ENCODE peak calls at places on chromosomes 3 and 15, in four cellular contexts. Z is testis, R is right cardiac atrium, B is fibroblast of lung. C is an unnamed sample.

GRCh38 chr15:54374184-54374947 is 396.1 kb downstream of the UNC13C start:
- DNase-seq in Z (no peak), R (no peak), B (no peak), C (no peak)

GRCh38 chr3:50370594-50370993 is 11.3 kb upstream of the TMEM115 start:
- DNase-seq in Z (no peak), R (no peak), B (no peak), C (no peak)

GRCh38 chr15:48718646-48719045 is 73.1 kb upstream of the FBN1 start:
- DNase-seq in Z (no peak), R (peak; percentile 30), B (peak; percentile 53), C (no peak)

GRCh38 chr3:129507181-129507831 is 21.1 kb upstream of the RHO start:
- DNase-seq in Z (no peak), R (no peak), B (no peak), C (no peak)

GRCh38 chr3:127543441-127543840 is 47.1 kb downstream of the TPRA1 start:
- DNase-seq in Z (no peak), R (no peak), B (no peak), C (no peak)

GRCh38 chr15:33994005-33994615 is 25.8 kb downstream of the CHRM5 start:
- DNase-seq in Z (no peak), R (no peak), B (peak; percentile 40), C (no peak)

GRCh38 chr15:61327019-61327631 is 98.0 kb upstream of the RORA start:
- DNase-seq in Z (peak; percentile 51), R (no peak), B (no peak), C (no peak)

GRCh38 chr3:23219117-23219516 is 16.0 kb downstream of the UBE2E2 start:
- DNase-seq in Z (no peak), R (no peak), B (peak; percentile 59), C (no peak)

GRCh38 chr3:196339044-196339443 is 856 bp upstream of the TM4SF19 start:
- DNase-seq in Z (no peak), R (no peak), B (no peak), C (no peak)

GRCh38 chr15:72229076-72229946 is 1.7 kb downstream of the PKM start:
- DNase-seq in Z (no peak), R (no peak), B (peak; percentile 54), C (peak; percentile 28)

GRCh38 chr15:80776420-80777045 is 2.6 kb upstream of the CEMIP start:
- DNase-seq in Z (peak; percentile 87), R (peak; percentile 58), B (peak; percentile 67), C (peak; percentile 20)

GRCh38 chr3:57718118-57718517 is 25.2 kb upstream of the DENND6A start:
- DNase-seq in Z (no peak), R (no peak), B (no peak), C (no peak)

GRCh38 chr15:84079885-84080777 is 155.4 kb upstream of the GOLGA6L4 start:
- DNase-seq in Z (peak; percentile 85), R (peak; percentile 18), B (peak; percentile 36), C (peak; percentile 76)

GRCh38 chr3:33144433-33144832 is 30.6 kb downstream of the CRTAP start:
- DNase-seq in Z (peak; percentile 48), R (no peak), B (no peak), C (peak; percentile 51)

GRCh38 chr3:94928921-94929320 is 866.1 kb downstream of the NSUN3 start:
- DNase-seq in Z (no peak), R (no peak), B (peak; percentile 74), C (no peak)

GRCh38 chr3:186483611-186484340 is 60.4 kb downstream of the CRYGS start:
- DNase-seq in Z (no peak), R (no peak), B (peak; percentile 63), C (no peak)

GRCh38 chr15:31448635-31448979 is 122.0 kb downstream of the KLF13 start:
- DNase-seq in Z (no peak), R (no peak), B (no peak), C (no peak)

GRCh38 chr3:69649120-69649519 is 90.1 kb upstream of the MITF start:
- DNase-seq in Z (no peak), R (no peak), B (peak; percentile 76), C (no peak)

GRCh38 chr3:86388848-86389247 is 602.1 kb downstream of the VGLL3 start:
- DNase-seq in Z (no peak), R (no peak), B (no peak), C (no peak)

GRCh38 chr3:123799544-123800351 is 84.4 kb downstream of the MYLK start:
- DNase-seq in Z (no peak), R (peak; percentile 53), B (peak; percentile 87), C (no peak)

GRCh38 chr15:39215006-39215405 is 365.9 kb upstream of the THBS1 start:
- DNase-seq in Z (no peak), R (no peak), B (no peak), C (no peak)

GRCh38 chr15:101048191-101049011 is 129.2 kb downstream of the LRRK1 start:
- DNase-seq in Z (peak; percentile 10), R (no peak), B (no peak), C (no peak)

GRCh38 chr15:101175396-101175795 is 76.5 kb downstream of the CHSY1 start:
- DNase-seq in Z (no peak), R (no peak), B (no peak), C (no peak)

GRCh38 chr3:72165337-72165736 is 380.4 kb upstream of the PROK2 start:
- DNase-seq in Z (no peak), R (no peak), B (peak; percentile 65), C (no peak)

GRCh38 chr3:25283596-25283995 is 144.5 kb upstream of the RARB start:
- DNase-seq in Z (no peak), R (no peak), B (no peak), C (no peak)
- H3K4me1 ChIP-seq in Z (no peaks in the 10 kb centered on the region), R (no peaks in the 10 kb centered on the region), B (no peaks in the 10 kb centered on the region), C (no peaks in the 10 kb centered on the region)

GRCh38 chr3:145776782-145777408 is 384.1 kb downstream of the PLOD2 start:
- DNase-seq in Z (peak; percentile 78), R (peak; percentile 15), B (peak; percentile 50), C (no peak)
- H3K4me3 ChIP-seq in Z (no peak overlapping the region), R (no peak overlapping the region), B (no peak overlapping the region), C (no peak overlapping the region)

GRCh38 chr3:29186131-29186599 is 94.7 kb upstream of the RBMS3 start:
- DNase-seq in Z (no peak), R (no peak), B (peak; percentile 99), C (no peak)
- H3K4me1 ChIP-seq in Z (no peaks in the 10 kb centered on the region), R (no peaks in the 10 kb centered on the region), B (peaks cover 24% of the 10 kb centered on the region), C (no peaks in the 10 kb centered on the region)

GRCh38 chr3:138598534-138598933 is 4.5 kb upstream of the CEP70 start:
- DNase-seq in Z (no peak), R (no peak), B (no peak), C (no peak)

GRCh38 chr3:138594150-138594934 is at the start of gene CEP70:
- DNase-seq in Z (peak; percentile 94), R (peak; percentile 95), B (peak; percentile 94), C (peak; percentile 89)

GRCh38 chr3:138591392-138591791 is 2.7 kb downstream of the CEP70 start:
- DNase-seq in Z (no peak), R (no peak), B (no peak), C (no peak)

GRCh38 chr3:138593488-138594149 is 441 bp downstream of the CEP70 start:
- DNase-seq in Z (no peak), R (no peak), B (no peak), C (no peak)

DNA sequence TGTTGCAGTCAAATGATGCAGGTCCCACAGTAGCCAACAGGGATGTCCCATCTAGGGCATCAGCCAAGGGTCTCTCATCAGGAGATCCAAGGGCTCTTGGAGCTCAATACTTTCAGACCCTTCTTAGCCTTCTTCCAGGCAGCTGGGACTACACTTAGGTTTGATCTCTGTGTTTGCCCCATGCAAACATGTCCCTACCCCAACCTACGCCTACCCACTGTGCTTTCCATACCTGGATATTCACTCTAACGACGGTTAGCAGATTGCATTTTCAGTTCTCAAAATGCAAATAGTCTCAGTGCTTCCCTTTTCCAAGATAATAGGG is 837 bp upstream of the CEP70 start:
- DNase-seq in Z (no peak), R (no peak), B (no peak), C (no peak)
- H3K4me3 ChIP-seq in Z (no peak overlapping the region), R (no peak overlapping the region), B (no peak overlapping the region), C (peak overlapping the region; percentile 91)

DNA sequence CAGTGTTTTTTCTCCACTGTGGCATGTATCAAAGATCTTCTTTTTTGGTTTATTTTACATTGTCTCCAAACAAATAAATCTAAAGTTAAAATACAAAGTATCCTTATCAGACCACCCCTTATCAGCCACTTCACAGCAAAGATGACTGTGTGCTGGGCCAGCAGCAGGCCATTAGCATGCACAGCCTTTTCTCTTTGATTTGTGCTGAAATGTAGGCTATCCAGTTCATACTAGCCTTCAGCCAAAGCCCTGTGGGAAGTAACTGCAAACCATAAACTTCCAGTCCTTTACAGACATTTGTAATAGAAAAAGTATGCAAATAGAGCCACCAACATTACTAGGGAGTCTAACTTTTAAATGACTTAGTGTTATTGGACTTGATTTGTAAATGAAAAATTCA is 816.3 kb downstream of the FHIT start:
- DNase-seq in Z (peak; percentile 49), R (no peak), B (peak; percentile 45), C (no peak)
- H3K4me1 ChIP-seq in Z (no peaks in the 10 kb centered on the region), R (no peaks in the 10 kb centered on the region), B (no peaks in the 10 kb centered on the region), C (no peaks in the 10 kb centered on the region)

DNA sequence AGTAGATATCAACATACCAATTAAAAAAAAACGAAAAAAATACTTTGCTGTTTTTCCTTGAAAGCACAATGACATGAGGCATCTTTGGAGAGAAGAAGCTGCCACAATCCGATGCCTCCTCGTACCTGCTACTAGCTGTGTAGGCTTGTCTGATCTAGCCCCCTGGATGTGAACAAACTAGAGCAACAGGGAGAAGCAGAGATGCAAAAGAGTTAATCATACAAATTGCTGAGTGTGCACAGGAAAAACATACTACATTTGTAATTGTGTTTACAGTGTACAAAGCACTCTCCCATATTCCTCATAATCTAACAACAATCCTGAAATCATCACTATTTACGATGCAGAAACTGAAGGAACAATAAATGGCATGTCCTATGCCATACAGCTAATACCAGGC is 227.0 kb upstream of the CTNNB1 start:
- DNase-seq in Z (no peak), R (no peak), B (no peak), C (no peak)
- H3K4me3 ChIP-seq in Z (no peak overlapping the region), R (no peak overlapping the region), B (no peak overlapping the region), C (no peak overlapping the region)

GRCh38 chr3:73609655-73610054 is 15.1 kb downstream of the PDZRN3 start:
- DNase-seq in Z (no peak), R (no peak), B (no peak), C (no peak)
- H3K4me1 ChIP-seq in Z (no peaks in the 10 kb centered on the region), R (peaks cover 8% of the 10 kb centered on the region), B (peaks cover 10% of the 10 kb centered on the region), C (no peaks in the 10 kb centered on the region)

GRCh38 chr3:4174760-4175159 is 128.4 kb upstream of the SETMAR start:
- DNase-seq in Z (no peak), R (no peak), B (no peak), C (no peak)
- H3K4me3 ChIP-seq in Z (no peak overlapping the region), R (no peak overlapping the region), B (no peak overlapping the region), C (no peak overlapping the region)

C was measured in CD4-positive, CD25-positive, alpha-beta regulatory T cell.